ENCODE peak calls at places on chromosome 1, in nine cellular contexts. W is AG08396; C is AG08395; Y is G401; H is ELF-1; J is NCI-H1417 treated with DMSO at 0.1 percent for 48 hours; P is LoVo; S is activated T-helper 2 cell treated with anti-CD3 and anti-CD28 coated beads, Interferon-gamma antibody, Interleukin-2, Interleukin-4, amounts not matched to agents 10 μg/mL and 5 μg/mL and 100 μg/mL, durations not matched to agents 14 hours and 24 hours and 36 hours; B is sigmoid colon. A is an unnamed sample.
A peak's percentile ranks its signal among the peaks of the same experiment; 100 is the strongest.

GRCh38 chr1:204726478-204726877 is 40.9 kb upstream of the LRRN2 start:
- DNase-seq in H (no peak), W (peak; percentile 33), C (peak; percentile 29), S (no peak), Y (no peak), P (peak; percentile 79), B (no peak), J (no peak), A (peak; percentile 74)

GRCh38 chr1:193270996-193271395 is 84.6 kb upstream of the B3GALT2 start:
- DNase-seq in C (no peak), J (no peak), H (no peak), P (no peak), B (no peak), Y (no peak), W (no peak), S (no peak), A (no peak)

GRCh38 chr1:222634180-222635013 is 16.5 kb downstream of the MIA3 start:
- DNase-seq in H (peak; percentile 84), J (no peak), C (peak; percentile 73), Y (peak; percentile 90), P (peak; percentile 80), S (peak; percentile 53), B (peak; percentile 74), W (peak; percentile 61), A (peak; percentile 83)

GRCh38 chr1:151472852-151473731 is 13.8 kb upstream of the POGZ start:
- DNase-seq in H (peak; percentile 55), P (peak; percentile 19), W (peak; percentile 57), J (no peak), S (peak; percentile 12), C (peak; percentile 40), Y (no peak), B (peak; percentile 75), A (peak; percentile 48)

GRCh38 chr1:33234131-33234530 is 22.2 kb upstream of the ZNF362 start:
- DNase-seq in H (no peak), B (no peak), C (no peak), Y (no peak), W (no peak), J (no peak), P (no peak), S (no peak), A (no peak)

GRCh38 chr1:226706664-226707063 is 32.4 kb downstream of the ITPKB start:
- DNase-seq in J (no peak), H (no peak), P (no peak), W (no peak), Y (no peak), C (no peak), S (no peak), B (peak; percentile 64), A (no peak)

GRCh38 chr1:29415156-29415830 is 179.0 kb downstream of the PTPRU start:
- DNase-seq in H (peak; percentile 45), P (no peak), C (no peak), W (no peak), B (no peak), Y (no peak), S (no peak), J (no peak), A (peak; percentile 39)

GRCh38 chr1:182520746-182521145 is 68.3 kb downstream of the RNASEL start:
- DNase-seq in J (no peak), S (no peak), B (no peak), C (no peak), P (no peak), Y (no peak), H (no peak), W (no peak), A (no peak)

GRCh38 chr1:214397497-214397896 is 116.5 kb downstream of the SMYD2 start:
- DNase-seq in P (no peak), H (no peak), Y (no peak), B (no peak), J (no peak), S (no peak), C (no peak), W (no peak), A (no peak)

A was measured in Calu3.